ENCODE peak calls at places on chromosomes 11 and 22, in five cellular contexts. One of them, this sample, is unnamed.

GRCh38 chr22:48779211-48779643 is 1048.4 kb downstream of the BRD1 start:
- DNase-seq in hippocampal formation: no peak
- DNase-seq in AG08395: no peak
- DNase-seq in gastrocnemius medialis: no peak
- DNase-seq in activated effector memory CD4-positive, alpha-beta T cell treated with anti-CD3 and anti-CD28 coated beads, Interleukin-2, amount 50 U/mL, for 16 hours: peak
- DNase-seq in this sample: no peak

GRCh38 chr11:123505546-123506299 is 75.7 kb downstream of the GRAMD1B start:
- DNase-seq in hippocampal formation: no peak
- DNase-seq in AG08395: no peak
- DNase-seq in gastrocnemius medialis: no peak
- DNase-seq in activated effector memory CD4-positive, alpha-beta T cell treated with anti-CD3 and anti-CD28 coated beads, Interleukin-2, amount 50 U/mL, for 16 hours: no peak
- DNase-seq in this sample: no peak

GRCh38 chr11:130369141-130369691 is 54.5 kb upstream of the ZBTB44 start:
- DNase-seq in hippocampal formation: peak
- DNase-seq in AG08395: peak
- DNase-seq in gastrocnemius medialis: peak
- DNase-seq in activated effector memory CD4-positive, alpha-beta T cell treated with anti-CD3 and anti-CD28 coated beads, Interleukin-2, amount 50 U/mL, for 16 hours: no peak
- DNase-seq in this sample: no peak

GRCh38 chr11:110720646-110721283 is 8.5 kb upstream of the ARHGAP20 start:
- DNase-seq in hippocampal formation: no peak
- DNase-seq in AG08395: no peak
- DNase-seq in gastrocnemius medialis: no peak
- DNase-seq in activated effector memory CD4-positive, alpha-beta T cell treated with anti-CD3 and anti-CD28 coated beads, Interleukin-2, amount 50 U/mL, for 16 hours: no peak
- DNase-seq in this sample: no peak

GRCh38 chr11:105466582-105467228 is 143.2 kb upstream of the GRIA4 start:
- DNase-seq in hippocampal formation: no peak
- DNase-seq in AG08395: no peak
- DNase-seq in gastrocnemius medialis: no peak
- DNase-seq in activated effector memory CD4-positive, alpha-beta T cell treated with anti-CD3 and anti-CD28 coated beads, Interleukin-2, amount 50 U/mL, for 16 hours: no peak
- DNase-seq in this sample: no peak

GRCh38 chr22:48237466-48237865 is 1475.0 kb downstream of the TBC1D22A start:
- DNase-seq in hippocampal formation: no peak
- DNase-seq in AG08395: no peak
- DNase-seq in gastrocnemius medialis: no peak
- DNase-seq in activated effector memory CD4-positive, alpha-beta T cell treated with anti-CD3 and anti-CD28 coated beads, Interleukin-2, amount 50 U/mL, for 16 hours: no peak
- DNase-seq in this sample: no peak

GRCh38 chr11:17421781-17422180 is 33.3 kb upstream of the KCNJ11 start:
- DNase-seq in hippocampal formation: no peak
- DNase-seq in AG08395: no peak
- DNase-seq in gastrocnemius medialis: peak
- DNase-seq in activated effector memory CD4-positive, alpha-beta T cell treated with anti-CD3 and anti-CD28 coated beads, Interleukin-2, amount 50 U/mL, for 16 hours: no peak
- DNase-seq in this sample: no peak

GRCh38 chr11:94948070-94948617 is 25.2 kb downstream of the CWC15 start:
- DNase-seq in hippocampal formation: no peak
- DNase-seq in AG08395: peak
- DNase-seq in gastrocnemius medialis: no peak
- DNase-seq in activated effector memory CD4-positive, alpha-beta T cell treated with anti-CD3 and anti-CD28 coated beads, Interleukin-2, amount 50 U/mL, for 16 hours: no peak
- DNase-seq in this sample: peak

GRCh38 chr11:125987066-125987641 is 41.3 kb downstream of the VSIG10L2 start:
- DNase-seq in hippocampal formation: no peak
- DNase-seq in AG08395: no peak
- DNase-seq in gastrocnemius medialis: no peak
- DNase-seq in activated effector memory CD4-positive, alpha-beta T cell treated with anti-CD3 and anti-CD28 coated beads, Interleukin-2, amount 50 U/mL, for 16 hours: no peak
- DNase-seq in this sample: no peak

This sample was measured in stromal cell of bone marrow.